ENCODE peak calls at places on chromosomes 5 and 9, in eight cellular contexts. E is Caco-2, O is endothelial cell, D is ovary, Y is breast epithelium, L is adrenal gland, C is RWPE2, M is fibroblast of villous mesenchyme. V is an unnamed sample.

GRCh38 chr5:157444224-157444623 is 15.8 kb upstream of the NIPAL4 start:
- DNase-seq in E (no peak), O (no peak), D (no peak), Y (no peak), L (no peak), C (no peak), M (no peak), V (no peak)

GRCh38 chr5:138230981-138231589 is 18.0 kb upstream of the CDC23 start:
- DNase-seq in E (no peak), O (no peak), D (no peak), Y (no peak), L (no peak), C (no peak), M (no peak), V (no peak)

GRCh38 chr5:132001647-132002561 is 9.6 kb downstream of the ACSL6 start:
- DNase-seq in E (peak; percentile 18), O (no peak), D (no peak), Y (no peak), L (peak; percentile 84), C (no peak), M (peak; percentile 19), V (no peak)

GRCh38 chr5:95631991-95632675 is 12.2 kb downstream of the GPR150 start:
- DNase-seq in E (no peak), O (no peak), D (no peak), Y (no peak), L (no peak), C (no peak), M (no peak), V (peak; percentile 40)

GRCh38 chr5:119398713-119399492 is 43.1 kb downstream of the TNFAIP8 start:
- DNase-seq in E (no peak), O (no peak), D (no peak), Y (peak; percentile 74), L (no peak), C (no peak), M (peak; percentile 56), V (no peak)

GRCh38 chr5:180389252-180390101 is 36.3 kb upstream of the GFPT2 start:
- DNase-seq in E (no peak), O (no peak), D (no peak), Y (no peak), L (no peak), C (peak; percentile 64), M (peak; percentile 22), V (no peak)

GRCh38 chr5:107557051-107557658 is 113.6 kb downstream of the EFNA5 start:
- DNase-seq in E (peak; percentile 43), O (no peak), D (no peak), Y (peak; percentile 91), L (no peak), C (peak; percentile 85), M (no peak), V (no peak)

GRCh38 chr9:90562229-90562628 is 80.4 kb downstream of the DIRAS2 start:
- DNase-seq in E (no peak), O (no peak), D (no peak), Y (no peak), L (no peak), C (no peak), M (no peak), V (no peak)

GRCh38 chr5:127875235-127876021 is 172.2 kb downstream of the CCDC192 start:
- DNase-seq in E (peak; percentile 87), O (peak; percentile 33), D (no peak), Y (no peak), L (peak; percentile 93), C (peak; percentile 73), M (peak; percentile 55), V (peak; percentile 39)

GRCh38 chr5:127872494-127872893 is 169.3 kb downstream of the CCDC192 start:
- DNase-seq in E (no peak), O (peak; percentile 26), D (no peak), Y (no peak), L (no peak), C (no peak), M (no peak), V (no peak)

GRCh38 chr5:127876384-127876783 is 173.2 kb downstream of the CCDC192 start:
- DNase-seq in E (no peak), O (no peak), D (no peak), Y (no peak), L (no peak), C (no peak), M (no peak), V (no peak)

GRCh38 chr5:127878174-127878750 is 175.1 kb downstream of the CCDC192 start:
- DNase-seq in E (peak; percentile 73), O (peak; percentile 62), D (no peak), Y (no peak), L (peak; percentile 75), C (no peak), M (peak; percentile 54), V (peak; percentile 19)
- TF ChIP-seq CTCF in E (peak; percentile 42), O (peak; percentile 67), D (no peak), Y (peak; percentile 10), L (peak; percentile 52), C (peak; percentile 89), M (peak; percentile 72), V (no peak)

GRCh38 chr5:121189569-121190305 is 661.9 kb upstream of the FTMT start:
- DNase-seq in E (no peak), O (no peak), D (no peak), Y (no peak), L (no peak), C (no peak), M (peak; percentile 39), V (no peak)
- TF ChIP-seq CTCF in E (no peak), O (no peak), D (no peak), Y (no peak), L (no peak), C (no peak), M (no peak), V (no peak)

GRCh38 chr5:65094279-65094678 is 325.5 kb downstream of the CWC27 start:
- DNase-seq in E (no peak), O (no peak), D (no peak), Y (no peak), L (no peak), C (no peak), M (no peak), V (no peak)
- TF ChIP-seq CTCF in E (no peak), O (no peak), D (no peak), Y (no peak), L (no peak), C (no peak), M (no peak), V (no peak)

DNA sequence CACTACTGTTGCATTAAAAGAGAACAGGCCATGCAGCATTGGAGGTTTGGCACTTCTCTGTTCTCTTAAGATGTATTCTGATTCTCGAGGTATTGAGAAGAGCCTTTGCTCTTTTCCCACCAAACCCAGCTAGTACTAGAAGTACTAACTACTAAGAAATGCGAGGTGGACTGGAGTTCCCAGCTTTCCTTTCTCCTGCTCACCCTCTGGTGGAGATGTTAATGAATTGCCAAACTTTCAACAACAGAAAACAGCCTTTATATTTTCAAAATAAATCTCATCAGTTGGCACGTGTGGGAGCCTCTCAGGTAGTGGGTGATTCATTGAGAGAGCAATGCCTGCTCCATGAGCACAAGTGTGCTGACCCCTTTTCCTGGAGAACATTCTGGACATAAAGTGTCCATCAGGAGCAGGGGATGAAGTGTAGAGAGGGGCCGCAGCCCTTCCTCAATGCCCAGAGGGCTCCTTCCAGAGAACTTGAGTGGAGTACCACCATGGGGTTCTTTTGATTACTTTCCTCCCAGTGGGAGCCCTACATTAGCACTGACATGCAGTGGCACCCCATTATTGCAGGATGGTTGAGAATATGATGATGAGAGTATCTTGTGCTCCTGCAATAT is 45.7 kb downstream of the TMEM174 start:
- DNase-seq in E (peak; percentile 38), O (no peak), D (no peak), Y (no peak), L (no peak), C (no peak), M (peak; percentile 30), V (no peak)
- TF ChIP-seq CTCF in E (peak; percentile 50), O (peak; percentile 52), D (no peak), Y (no peak), L (no peak), C (peak; percentile 77), M (peak; percentile 57), V (no peak)

GRCh38 chr9:16057541-16057940 is 504.7 kb downstream of the CCDC171 start:
- DNase-seq in E (no peak), O (no peak), D (no peak), Y (no peak), L (no peak), C (no peak), M (no peak), V (no peak)

GRCh38 chr9:16062542-16063240 is 509.8 kb downstream of the CCDC171 start:
- DNase-seq in E (no peak), O (no peak), D (no peak), Y (no peak), L (no peak), C (peak; percentile 93), M (peak; percentile 52), V (no peak)

GRCh38 chr9:16053131-16053530 is 500.3 kb downstream of the CCDC171 start:
- DNase-seq in E (no peak), O (no peak), D (no peak), Y (no peak), L (no peak), C (no peak), M (no peak), V (no peak)

GRCh38 chr9:16060457-16061129 is 507.8 kb downstream of the CCDC171 start:
- DNase-seq in E (no peak), O (no peak), D (no peak), Y (no peak), L (no peak), C (no peak), M (no peak), V (peak; percentile 20)

DNA sequence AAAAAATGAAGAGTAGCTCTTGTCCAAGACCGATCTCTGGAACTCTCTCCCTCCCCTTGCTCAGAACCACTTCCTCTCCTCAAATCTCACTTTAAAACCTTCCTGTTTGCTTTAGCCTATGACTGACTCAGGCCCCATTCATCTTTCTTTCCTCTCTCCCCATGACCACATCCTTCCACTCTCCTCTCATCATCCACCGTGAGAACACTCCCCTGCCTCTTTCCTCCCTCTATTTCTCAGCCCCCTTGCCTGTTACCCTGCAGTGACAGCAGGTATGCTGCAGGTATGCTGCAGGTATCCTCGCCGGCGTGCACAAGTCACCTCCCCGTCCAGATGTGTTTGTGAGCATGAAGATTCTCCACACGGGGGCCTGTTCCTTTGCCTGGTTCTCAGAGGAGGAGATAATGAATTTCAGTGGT is 505.3 kb downstream of the CCDC171 start:
- DNase-seq in E (no peak), O (no peak), D (no peak), Y (no peak), L (no peak), C (no peak), M (peak; percentile 18), V (peak; percentile 32)
- TF ChIP-seq CTCF in E (no peak), O (no peak), D (no peak), Y (no peak), L (no peak), C (peak; percentile 13), M (no peak), V (no peak)

DNA sequence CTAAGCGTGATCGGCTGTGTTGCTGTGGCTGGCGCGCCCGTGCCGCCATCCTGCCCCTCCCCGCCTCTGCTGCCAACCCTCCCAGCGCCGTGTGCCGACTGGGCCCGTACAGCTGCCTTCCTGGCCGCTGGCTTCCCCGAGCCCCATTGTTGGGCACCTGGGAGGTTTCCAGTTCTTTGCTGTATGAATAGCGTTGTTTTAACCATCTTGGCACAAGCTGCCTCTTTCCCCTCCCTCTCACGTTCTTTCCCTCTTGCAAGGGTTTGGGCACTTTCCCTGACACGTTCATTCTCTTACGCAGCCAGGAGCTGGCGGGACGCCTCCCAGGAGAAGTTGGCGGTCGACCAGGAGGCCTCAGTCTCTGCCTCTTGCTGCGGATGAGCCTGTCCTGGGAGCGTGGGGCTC is 43.1 kb upstream of the RXRA start:
- DNase-seq in E (no peak), O (no peak), D (peak; percentile 90), Y (peak; percentile 93), L (peak; percentile 62), C (no peak), M (peak; percentile 12), V (no peak)
- TF ChIP-seq CTCF in E (no peak), O (no peak), D (no peak), Y (no peak), L (no peak), C (no peak), M (no peak), V (no peak)